ENCODE peak calls at places on chromosomes 2 and 18, in five cellular contexts. T, M, S, U and I are unnamed samples.

GRCh38 chr2:78861546-78861945 is 164.0 kb upstream of the REG3G start:
- DNase-seq in T (no peak), M (peak), S (peak), U (peak), I (peak)

GRCh38 chr2:15675456-15676195 is 84.0 kb downstream of the DDX1 start:
- DNase-seq in T (peak), M (no peak), S (no peak), U (no peak), I (no peak)

GRCh38 chr2:149213764-149214493 is 116.5 kb upstream of the LYPD6 start:
- DNase-seq in T (no peak), M (no peak), S (no peak), U (no peak), I (no peak)

GRCh38 chr18:36035253-36035652 is 32.1 kb downstream of the RPRD1A start:
- DNase-seq in T (no peak), M (no peak), S (no peak), U (peak), I (no peak)

GRCh38 chr18:27728659-27729058 is 448.3 kb downstream of the CDH2 start:
- DNase-seq in T (no peak), M (no peak), S (no peak), U (no peak), I (no peak)

GRCh38 chr18:79887181-79888000 is 64.1 kb downstream of the SLC66A2 start:
- DNase-seq in T (no peak), M (no peak), S (no peak), U (no peak), I (no peak)

GRCh38 chr2:217799553-217800432 is 203.0 kb downstream of the TNS1 start:
- DNase-seq in T (no peak), M (no peak), S (no peak), U (no peak), I (no peak)

GRCh38 chr2:148023861-148024260 is 3.0 kb downstream of the MBD5 start:
- DNase-seq in T (peak), M (peak), S (no peak), U (no peak), I (peak)

GRCh38 chr2:39996653-39997080 is 217.6 kb upstream of the THUMPD2 start:
- DNase-seq in T (peak), M (peak), S (no peak), U (peak), I (no peak)

GRCh38 chr18:11500153-11501122 is 109.0 kb upstream of the SLC35G4 start:
- DNase-seq in T (peak), M (peak), S (no peak), U (peak), I (no peak)

GRCh38 chr2:66714651-66715050 is 279.7 kb downstream of the MEIS1 start:
- DNase-seq in T (no peak), M (no peak), S (no peak), U (no peak), I (no peak)

GRCh38 chr2:171297951-171298350 is 135.8 kb downstream of the METTL8 start:
- DNase-seq in T (no peak), M (no peak), S (no peak), U (peak), I (no peak)

GRCh38 chr2:241555711-241556110 is 2.8 kb upstream of the BOK start:
- DNase-seq in T (no peak), M (peak), S (no peak), U (no peak), I (no peak)

GRCh38 chr2:104050632-104051242 is 803.2 kb upstream of the POU3F3 start:
- DNase-seq in T (no peak), M (no peak), S (no peak), U (no peak), I (no peak)

GRCh38 chr18:24397131-24397693 is 412 bp downstream of the OSBPL1A start:
- DNase-seq in T (peak), M (peak), S (no peak), U (no peak), I (peak)

GRCh38 chr2:137168564-137168963 is 403.2 kb downstream of the THSD7B start:
- DNase-seq in T (peak), M (no peak), S (no peak), U (no peak), I (no peak)

DNA sequence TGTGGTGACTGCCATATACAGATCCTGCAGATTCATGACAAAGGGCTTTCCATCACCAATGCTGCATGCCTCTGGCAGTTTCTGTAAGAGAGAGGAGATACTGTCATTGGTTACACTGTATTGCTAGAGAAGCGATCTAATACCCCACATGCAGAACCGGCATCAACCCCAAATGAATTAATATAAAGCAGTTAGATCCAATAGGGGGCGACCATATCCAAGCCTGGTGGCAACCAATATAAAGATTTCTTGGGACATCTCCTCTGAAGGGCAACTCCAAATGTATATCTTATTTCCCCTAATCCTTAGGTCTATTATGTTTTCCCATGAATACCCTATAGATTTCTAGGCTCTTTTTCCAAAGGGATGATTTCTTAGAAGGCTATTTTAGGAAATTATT is 17.4 kb upstream of the IHH start:
- DNase-seq in T (no peak), M (no peak), S (peak), U (no peak), I (peak)
- TF ChIP-seq CTCF in T (no peak), M (peak), S (no peak), U (no peak), I (no peak)

GRCh38 chr2:180246281-180246680 is 239.2 kb upstream of the CWC22 start:
- DNase-seq in T (no peak), M (no peak), S (no peak), U (no peak), I (no peak)

GRCh38 chr2:180247658-180248057 is 240.6 kb upstream of the CWC22 start:
- DNase-seq in T (no peak), M (no peak), S (no peak), U (no peak), I (no peak)
- TF ChIP-seq CTCF in T (no peak), M (no peak), S (no peak), U (no peak), I (no peak)

GRCh38 chr2:33256162-33256755 is 220.2 kb upstream of the RASGRP3 start:
- DNase-seq in T (no peak), M (no peak), S (no peak), U (no peak), I (no peak)
- TF ChIP-seq CTCF in T (no peak), M (no peak), S (no peak), U (no peak), I (no peak)

GRCh38 chr2:56981554-56981953 is 797.8 kb downstream of the CCDC85A start:
- DNase-seq in T (no peak), M (no peak), S (no peak), U (no peak), I (no peak)

GRCh38 chr2:56985609-56986008 is 801.8 kb downstream of the CCDC85A start:
- DNase-seq in T (no peak), M (no peak), S (peak), U (no peak), I (no peak)
- TF ChIP-seq CTCF in T (no peak), M (no peak), S (no peak), U (no peak), I (no peak)

DNA sequence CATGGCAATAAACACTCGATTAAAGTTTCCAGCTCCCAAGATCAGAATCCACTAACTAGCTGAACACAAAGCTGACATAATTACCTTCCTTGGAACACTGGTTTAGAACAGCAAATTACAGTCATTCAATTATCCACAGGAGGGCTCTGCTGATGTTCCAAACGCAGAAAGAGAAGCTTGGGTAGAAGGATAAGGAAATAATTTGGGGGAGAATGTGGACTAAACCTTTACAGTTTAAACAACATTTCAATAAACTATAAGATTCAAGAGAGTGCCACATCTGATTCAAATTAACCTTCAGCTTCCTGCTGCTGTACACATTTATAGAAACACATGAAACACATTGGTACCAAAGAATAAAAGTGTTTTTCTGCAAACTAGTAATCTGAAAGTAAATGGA is 67.8 kb upstream of the ARL4C start:
- DNase-seq in T (peak), M (no peak), S (no peak), U (peak), I (no peak)
- TF ChIP-seq CTCF in T (peak), M (peak), S (no peak), U (peak), I (no peak)

DNA sequence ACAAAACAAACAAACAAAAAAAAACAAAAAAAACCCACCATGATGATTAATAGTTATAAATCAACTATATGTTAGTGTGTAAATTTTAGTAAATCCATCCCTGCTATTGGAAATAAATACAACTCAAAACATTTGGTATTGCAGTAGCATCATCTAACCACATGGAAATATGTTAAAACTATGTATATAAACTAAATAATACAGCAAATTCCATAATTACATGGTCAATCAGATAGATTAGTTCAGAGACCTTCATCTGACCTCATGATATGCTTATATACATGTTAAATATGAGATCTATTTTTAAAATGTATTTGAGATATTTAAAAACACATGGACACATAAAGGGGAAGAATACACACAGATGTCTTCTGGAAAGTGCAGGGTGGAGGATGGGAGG is 384.2 kb downstream of the TMX3 start:
- DNase-seq in T (no peak), M (no peak), S (no peak), U (no peak), I (no peak)
- TF ChIP-seq CTCF in T (peak), M (no peak), S (no peak), U (no peak), I (no peak)

GRCh38 chr18:32461704-32462272 is 8.9 kb downstream of the GAREM1 start:
- DNase-seq in T (peak), M (no peak), S (no peak), U (no peak), I (no peak)
- TF ChIP-seq CTCF in T (no peak), M (no peak), S (no peak), U (no peak), I (no peak)

GRCh38 chr2:154195644-154196221 is 324.0 kb downstream of the GALNT13 start:
- DNase-seq in T (peak), M (no peak), S (no peak), U (no peak), I (no peak)
- TF ChIP-seq CTCF in T (no peak), M (no peak), S (no peak), U (no peak), I (no peak)